ENCODE peak calls at places on chromosomes 4 and X, in nine cellular contexts. M is tibial nerve; V is CD4-positive, alpha-beta memory T cell; T is GM12878; G is iPS DF 6.9; N is transverse colon; C is uterus; O is pancreas; I is CD8-positive, alpha-beta T cell. B is an unnamed sample. For H3K9me3, the result is how much of the 10 kb centered on the place peaks cover.

GRCh38 chr4:90030953-90031352 is 96.2 kb upstream of the CCSER1 start:
- DNase-seq in M (no peak), V (no peak), T (no peak), G (peak), N (no peak), C (no peak), O (peak), I (no peak), B (no peak)

GRCh38 chr4:137693641-137694040 is 161.3 kb upstream of the PCDH18 start:
- DNase-seq in M (no peak), V (no peak), T (no peak), G (no peak), N (no peak), C (no peak), O (no peak), I (no peak), B (no peak)

GRCh38 chr4:53557601-53558000 is 33.7 kb downstream of the LNX1 start:
- DNase-seq in M (no peak), V (no peak), T (no peak), G (no peak), N (no peak), C (no peak), O (no peak), I (no peak), B (no peak)

GRCh38 chr4:183099537-183100297 is 660 bp downstream of the WWC2 start:
- DNase-seq in M (no peak), V (no peak), T (no peak), G (no peak), N (no peak), C (peak), O (peak), I (no peak), B (no peak)

GRCh38 chr4:26719954-26720552 is 136.2 kb downstream of the TBC1D19 start:
- DNase-seq in M (no peak), V (no peak), T (no peak), G (no peak), N (no peak), C (no peak), O (no peak), I (no peak), B (no peak)

GRCh38 chrX:33078273-33078672 is 133.1 kb downstream of the DMD start:
- DNase-seq in M (no peak), V (no peak), T (no peak), G (no peak), N (no peak), C (no peak), O (no peak), I (no peak), B (no peak)

GRCh38 chr4:116055857-116056827 is 942.7 kb upstream of the NDST4 start:
- DNase-seq in M (no peak), V (no peak), T (no peak), G (no peak), N (no peak), C (no peak), O (no peak), I (no peak), B (no peak)

GRCh38 chr4:187172340-187172761 is 448.7 kb upstream of the FAT1 start:
- DNase-seq in M (no peak), V (no peak), T (no peak), G (no peak), N (peak), C (no peak), O (no peak), I (no peak), B (no peak)

GRCh38 chr4:182628000-182628399 is 289.2 kb downstream of the DCTD start:
- DNase-seq in M (no peak), V (no peak), T (no peak), G (no peak), N (no peak), C (no peak), O (no peak), I (no peak), B (no peak)

GRCh38 chrX:44903107-44903506 is 30.1 kb downstream of the KDM6A start:
- DNase-seq in M (no peak), V (no peak), T (no peak), G (no peak), N (no peak), C (no peak), O (no peak), I (no peak), B (no peak)

GRCh38 chrX:132480581-132481203 is 8.1 kb downstream of the MBNL3 start:
- DNase-seq in M (no peak), V (peak), T (peak), G (no peak), N (peak), C (peak), O (peak), I (peak), B (no peak)

GRCh38 chr4:8744083-8744805 is 127.4 kb downstream of the HMX1 start:
- DNase-seq in M (no peak), V (no peak), T (no peak), G (no peak), N (no peak), C (no peak), O (no peak), I (no peak), B (no peak)

GRCh38 chrX:129452523-129452922 is 70.8 kb downstream of the SMARCA1 start:
- DNase-seq in M (no peak), V (no peak), T (no peak), G (no peak), N (no peak), C (no peak), O (no peak), I (no peak), B (no peak)

GRCh38 chr4:103634236-103634635 is 85.5 kb downstream of the TACR3 start:
- DNase-seq in M (no peak), V (no peak), T (no peak), G (no peak), N (no peak), C (no peak), O (no peak), I (no peak), B (no peak)

GRCh38 chr4:183905593-183906485 is 732 bp downstream of the STOX2 start:
- DNase-seq in M (peak), V (no peak), T (no peak), G (peak), N (peak), C (peak), O (peak), I (no peak), B (no peak)

GRCh38 chrX:154333837-154334271 is 38.3 kb downstream of the TKTL1 start:
- DNase-seq in M (no peak), V (no peak), T (peak), G (no peak), N (no peak), C (no peak), O (no peak), I (no peak), B (no peak)

GRCh38 chr4:126779446-126780166 is 853.2 kb upstream of the INTU start:
- DNase-seq in M (peak), V (no peak), T (no peak), G (no peak), N (no peak), C (no peak), O (no peak), I (no peak), B (no peak)

GRCh38 chr4:27129871-27130277 is 269.2 kb downstream of the STIM2 start:
- DNase-seq in M (no peak), V (no peak), T (no peak), G (no peak), N (no peak), C (no peak), O (no peak), I (no peak), B (no peak)

GRCh38 chrX:153486163-153486562 is 8.6 kb upstream of the BGN start:
- DNase-seq in M (no peak), V (no peak), T (no peak), G (no peak), N (no peak), C (no peak), O (no peak), I (no peak), B (no peak)

GRCh38 chr4:98838977-98839618 is 89.8 kb downstream of the EIF4E start:
- DNase-seq in M (no peak), V (no peak), T (no peak), G (no peak), N (no peak), C (no peak), O (no peak), I (no peak), B (no peak)

GRCh38 chr4:156227321-156227720 is 273.7 kb upstream of the CTSO start:
- DNase-seq in M (no peak), V (no peak), T (no peak), G (no peak), N (no peak), C (no peak), O (no peak), I (no peak), B (no peak)

GRCh38 chr4:24656906-24657305 is 72.6 kb upstream of the DHX15 start:
- DNase-seq in M (no peak), V (no peak), T (no peak), G (no peak), N (no peak), C (no peak), O (no peak), I (no peak), B (no peak)

GRCh38 chr4:37383579-37384229 is 139.2 kb downstream of the NWD2 start:
- DNase-seq in M (peak), V (no peak), T (no peak), G (peak), N (peak), C (no peak), O (peak), I (no peak), B (no peak)

GRCh38 chr4:54954656-54955388 is 170.6 kb downstream of the KDR start:
- DNase-seq in M (no peak), V (no peak), T (no peak), G (no peak), N (no peak), C (no peak), O (no peak), I (no peak), B (no peak)

GRCh38 chr4:122548452-122548851 is 72.4 kb downstream of the IL21 start:
- DNase-seq in M (no peak), V (no peak), T (no peak), G (no peak), N (no peak), C (no peak), O (no peak), I (no peak), B (no peak)

GRCh38 chr4:44046491-44046890 is 402.1 kb downstream of the KCTD8 start:
- DNase-seq in M (no peak), V (no peak), T (no peak), G (no peak), N (no peak), C (no peak), O (no peak), I (no peak), B (no peak)

GRCh38 chrX:155857561-155857960 is 23.6 kb upstream of the VAMP7 start:
- DNase-seq in M (no peak), V (no peak), T (no peak), G (no peak), N (no peak), C (no peak), O (no peak), I (no peak), B (no peak)

GRCh38 chrX:112851161-112851779 is 10.6 kb upstream of the AMOT start:
- DNase-seq in M (no peak), V (no peak), T (peak), G (no peak), N (no peak), C (no peak), O (no peak), I (no peak), B (no peak)

GRCh38 chrX:119503484-119503861 is 35.2 kb downstream of the SLC25A5 start:
- DNase-seq in M (no peak), V (no peak), T (no peak), G (no peak), N (peak), C (no peak), O (peak), I (no peak), B (no peak)

GRCh38 chr4:152935661-152936445 is at the start of gene FHDC1:
- DNase-seq in M (no peak), V (no peak), T (no peak), G (no peak), N (peak), C (no peak), O (peak), I (no peak), B (no peak)

GRCh38 chr4:183098723-183099536 is at the start of gene WWC2:
- DNase-seq in M (peak), V (peak), T (no peak), G (peak), N (peak), C (peak), O (peak), I (peak), B (peak)

GRCh38 chrX:97685753-97686152 is 802.0 kb downstream of the RPA4 start:
- DNase-seq in M (no peak), V (peak), T (no peak), G (no peak), N (no peak), C (no peak), O (no peak), I (no peak), B (no peak)

GRCh38 chr4:145069361-145069760 is 28.6 kb downstream of the ANAPC10 start:
- DNase-seq in M (no peak), V (no peak), T (no peak), G (no peak), N (no peak), C (no peak), O (no peak), I (no peak), B (no peak)

GRCh38 chrX:124863303-124863702 is 456.4 kb upstream of the TEX13C start:
- DNase-seq in M (no peak), V (no peak), T (no peak), G (no peak), N (no peak), C (no peak), O (no peak), I (no peak), B (no peak)

GRCh38 chrX:104330966-104331365 is 76.2 kb upstream of the ESX1 start:
- DNase-seq in M (no peak), V (no peak), T (no peak), G (no peak), N (no peak), C (no peak), O (no peak), I (no peak), B (no peak)

GRCh38 chr4:9898596-9899345 is 117.3 kb downstream of the DRD5 start:
- DNase-seq in M (peak), V (no peak), T (no peak), G (peak), N (peak), C (no peak), O (no peak), I (no peak), B (no peak)

GRCh38 chr4:94957030-94957429 is 199.3 kb downstream of the BMPR1B start:
- DNase-seq in M (no peak), V (no peak), T (no peak), G (peak), N (no peak), C (no peak), O (no peak), I (no peak), B (no peak)
- H3K9me3 ChIP-seq in M (under half), V (under half), T (under half), G (under half), N (under half), C (under half), O (under half), I (under half), B (under half)

GRCh38 chrX:19750028-19750786 is 137.2 kb downstream of the SH3KBP1 start:
- DNase-seq in M (no peak), V (no peak), T (peak), G (no peak), N (no peak), C (no peak), O (no peak), I (no peak), B (no peak)

GRCh38 chrX:19753368-19753767 is 134.0 kb downstream of the SH3KBP1 start:
- DNase-seq in M (no peak), V (no peak), T (no peak), G (no peak), N (no peak), C (no peak), O (no peak), I (no peak), B (no peak)

GRCh38 chrX:19751068-19751467 is 136.3 kb downstream of the SH3KBP1 start:
- DNase-seq in M (no peak), V (no peak), T (no peak), G (no peak), N (no peak), C (no peak), O (no peak), I (no peak), B (no peak)

GRCh38 chrX:19748898-19749680 is 138.3 kb downstream of the SH3KBP1 start:
- DNase-seq in M (no peak), V (no peak), T (no peak), G (no peak), N (no peak), C (no peak), O (no peak), I (no peak), B (no peak)

DNA sequence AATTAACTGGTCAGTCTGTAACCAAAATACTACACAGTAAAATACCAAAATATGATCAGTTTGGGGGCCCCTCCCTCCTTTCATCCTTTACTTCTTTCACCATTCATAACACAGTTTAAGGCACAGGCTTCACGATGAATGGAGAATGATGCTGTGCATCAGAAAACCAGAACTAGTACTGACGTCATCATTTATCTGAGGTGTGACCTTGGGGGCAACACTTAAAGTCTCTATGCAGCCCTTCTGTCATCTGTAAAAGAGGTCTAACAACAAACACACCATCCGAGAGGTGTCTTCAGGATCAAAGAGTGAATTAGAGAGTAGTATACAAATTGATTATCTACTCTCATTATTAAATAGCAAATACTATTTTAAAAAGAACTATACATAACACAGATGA is 135.4 kb downstream of the SH3KBP1 start:
- DNase-seq in M (no peak), V (no peak), T (no peak), G (no peak), N (no peak), C (no peak), O (no peak), I (no peak), B (no peak)
- H3K9me3 ChIP-seq in M (under half), V (under half), T (under half), G (under half), N (under half), C (under half), O (under half), I (under half), B (under half)

GRCh38 chrX:77603635-77604336 is 156.6 kb downstream of the FGF16 start:
- DNase-seq in M (no peak), V (no peak), T (no peak), G (no peak), N (no peak), C (no peak), O (no peak), I (no peak), B (no peak)
- H3K9me3 ChIP-seq in M (under half), V (under half), T (under half), G (under half), N (under half), C (under half), O (under half), I (under half), B (under half)

GRCh38 chr4:99863-100262 is 24.4 kb upstream of the ZNF718 start:
- DNase-seq in M (no peak), V (no peak), T (no peak), G (no peak), N (no peak), C (no peak), O (no peak), I (no peak), B (no peak)
- H3K9me3 ChIP-seq in M (under half), V (under half), T (under half), G (under half), N (half or more), C (under half), O (under half), I (under half), B (under half)

DNA sequence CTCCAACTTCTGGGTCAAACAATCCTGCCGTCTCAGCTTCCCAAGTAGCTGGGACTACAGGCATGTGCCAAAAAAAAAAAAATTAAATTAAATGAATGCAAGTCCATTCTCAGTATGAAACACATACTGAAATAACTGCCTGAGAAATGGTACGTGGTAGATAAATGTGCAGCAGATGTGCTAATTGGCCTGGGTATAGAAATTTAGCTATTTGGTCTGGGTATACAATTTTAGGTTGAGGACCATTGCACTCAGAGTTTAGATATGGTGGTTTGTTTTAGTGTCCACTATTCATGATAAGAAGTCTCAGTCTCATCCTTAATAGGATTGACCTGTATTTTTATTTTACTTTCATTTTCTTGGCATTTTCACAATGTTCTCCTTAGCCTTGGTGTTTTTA is 9.2 kb downstream of the GYG2 start:
- DNase-seq in M (no peak), V (no peak), T (no peak), G (no peak), N (no peak), C (no peak), O (no peak), I (no peak), B (no peak)
- H3K9me3 ChIP-seq in M (under half), V (under half), T (under half), G (under half), N (under half), C (under half), O (under half), I (under half), B (under half)